ENCODE peak calls at places on chromosome 21, in ten cellular contexts. One of them, this sample, is unnamed.

GRCh38 chr21:44949161-44950015 is 9.6 kb downstream of the SLX9 start:
- DNase-seq in anterior cingulate cortex: peak; percentile 37
- DNase-seq in neural crest cell: peak; percentile 84
- DNase-seq in right lobe of liver: peak; percentile 93
- DNase-seq in SK-N-DZ: peak; percentile 58
- DNase-seq in fibroblast of lung: peak; percentile 67
- DNase-seq in left colon: peak; percentile 95
- DNase-seq in NCI-H510A: no peak
- DNase-seq in T-helper 2 cell: peak; percentile 70
- DNase-seq in NCI-H2081: no peak
- DNase-seq in this sample: no peak

GRCh38 chr21:36141513-36141925 is 6.6 kb downstream of the CBR3 start:
- DNase-seq in anterior cingulate cortex: peak; percentile 41
- DNase-seq in neural crest cell: peak; percentile 69
- DNase-seq in right lobe of liver: peak; percentile 87
- DNase-seq in SK-N-DZ: peak; percentile 82
- DNase-seq in fibroblast of lung: peak; percentile 85
- DNase-seq in left colon: peak; percentile 95
- DNase-seq in NCI-H510A: peak; percentile 98
- DNase-seq in T-helper 2 cell: peak; percentile 87
- DNase-seq in NCI-H2081: peak; percentile 95
- DNase-seq in this sample: peak; percentile 97

GRCh38 chr21:38916214-38916964 is 110.7 kb downstream of the ETS2 start:
- DNase-seq in anterior cingulate cortex: no peak
- DNase-seq in neural crest cell: no peak
- DNase-seq in right lobe of liver: no peak
- DNase-seq in SK-N-DZ: no peak
- DNase-seq in fibroblast of lung: no peak
- DNase-seq in left colon: no peak
- DNase-seq in NCI-H510A: no peak
- DNase-seq in T-helper 2 cell: no peak
- DNase-seq in NCI-H2081: peak; percentile 20
- DNase-seq in this sample: no peak

GRCh38 chr21:25457411-25457810 is 149.9 kb downstream of the MRPL39 start:
- DNase-seq in anterior cingulate cortex: no peak
- DNase-seq in neural crest cell: no peak
- DNase-seq in right lobe of liver: no peak
- DNase-seq in SK-N-DZ: no peak
- DNase-seq in fibroblast of lung: peak; percentile 76
- DNase-seq in left colon: no peak
- DNase-seq in NCI-H510A: no peak
- DNase-seq in T-helper 2 cell: peak; percentile 83
- DNase-seq in NCI-H2081: no peak
- DNase-seq in this sample: no peak

GRCh38 chr21:45894107-45894810 is 87.3 kb upstream of the COL6A1 start:
- DNase-seq in anterior cingulate cortex: no peak
- DNase-seq in neural crest cell: no peak
- DNase-seq in right lobe of liver: peak; percentile 8
- DNase-seq in SK-N-DZ: peak; percentile 65
- DNase-seq in fibroblast of lung: peak; percentile 87
- DNase-seq in left colon: peak; percentile 20
- DNase-seq in NCI-H510A: no peak
- DNase-seq in T-helper 2 cell: no peak
- DNase-seq in NCI-H2081: no peak
- DNase-seq in this sample: no peak

GRCh38 chr21:15141236-15141970 is 76.6 kb upstream of the NRIP1 start:
- DNase-seq in anterior cingulate cortex: no peak
- DNase-seq in neural crest cell: no peak
- DNase-seq in right lobe of liver: peak; percentile 75
- DNase-seq in SK-N-DZ: no peak
- DNase-seq in fibroblast of lung: no peak
- DNase-seq in left colon: peak; percentile 68
- DNase-seq in NCI-H510A: no peak
- DNase-seq in T-helper 2 cell: no peak
- DNase-seq in NCI-H2081: peak; percentile 7
- DNase-seq in this sample: no peak

GRCh38 chr21:25790122-25790951 is 55.6 kb downstream of the GABPA start:
- DNase-seq in anterior cingulate cortex: peak; percentile 11
- DNase-seq in neural crest cell: no peak
- DNase-seq in right lobe of liver: no peak
- DNase-seq in SK-N-DZ: peak; percentile 68
- DNase-seq in fibroblast of lung: peak; percentile 51
- DNase-seq in left colon: no peak
- DNase-seq in NCI-H510A: no peak
- DNase-seq in T-helper 2 cell: peak; percentile 28
- DNase-seq in NCI-H2081: peak; percentile 32
- DNase-seq in this sample: peak; percentile 12

GRCh38 chr21:16570196-16570595 is 840.4 kb downstream of the USP25 start:
- DNase-seq in anterior cingulate cortex: no peak
- DNase-seq in neural crest cell: no peak
- DNase-seq in right lobe of liver: no peak
- DNase-seq in SK-N-DZ: no peak
- DNase-seq in fibroblast of lung: no peak
- DNase-seq in left colon: no peak
- DNase-seq in NCI-H510A: no peak
- DNase-seq in T-helper 2 cell: no peak
- DNase-seq in NCI-H2081: no peak
- DNase-seq in this sample: no peak

GRCh38 chr21:42127164-42128125 is 56.3 kb downstream of the UMODL1 start:
- DNase-seq in anterior cingulate cortex: no peak
- DNase-seq in neural crest cell: no peak
- DNase-seq in right lobe of liver: no peak
- DNase-seq in SK-N-DZ: no peak
- DNase-seq in fibroblast of lung: no peak
- DNase-seq in left colon: no peak
- DNase-seq in NCI-H510A: no peak
- DNase-seq in T-helper 2 cell: no peak
- DNase-seq in NCI-H2081: no peak
- DNase-seq in this sample: no peak

GRCh38 chr21:14259669-14260458 is 43.9 kb downstream of the RBM11 start:
- DNase-seq in anterior cingulate cortex: no peak
- DNase-seq in neural crest cell: no peak
- DNase-seq in right lobe of liver: no peak
- DNase-seq in SK-N-DZ: peak; percentile 61
- DNase-seq in fibroblast of lung: peak; percentile 58
- DNase-seq in left colon: no peak
- DNase-seq in NCI-H510A: no peak
- DNase-seq in T-helper 2 cell: peak; percentile 18
- DNase-seq in NCI-H2081: no peak
- DNase-seq in this sample: peak; percentile 24

GRCh38 chr21:42213082-42213774 is 5.7 kb upstream of the ABCG1 start:
- DNase-seq in anterior cingulate cortex: no peak
- DNase-seq in neural crest cell: no peak
- DNase-seq in right lobe of liver: no peak
- DNase-seq in SK-N-DZ: no peak
- DNase-seq in fibroblast of lung: no peak
- DNase-seq in left colon: peak; percentile 3
- DNase-seq in NCI-H510A: no peak
- DNase-seq in T-helper 2 cell: no peak
- DNase-seq in NCI-H2081: no peak
- DNase-seq in this sample: no peak

GRCh38 chr21:33229776-33230517 is at the start of gene IFNAR2:
- DNase-seq in anterior cingulate cortex: peak; percentile 74
- DNase-seq in neural crest cell: peak; percentile 72
- DNase-seq in right lobe of liver: peak; percentile 89
- DNase-seq in SK-N-DZ: peak; percentile 64
- DNase-seq in fibroblast of lung: peak; percentile 39
- DNase-seq in left colon: peak; percentile 82
- DNase-seq in NCI-H510A: peak; percentile 36
- DNase-seq in T-helper 2 cell: peak; percentile 76
- DNase-seq in NCI-H2081: peak; percentile 24
- DNase-seq in this sample: peak; percentile 54

GRCh38 chr21:44052071-44052829 is 40.1 kb downstream of the TRAPPC10 start:
- DNase-seq in anterior cingulate cortex: no peak
- DNase-seq in neural crest cell: no peak
- DNase-seq in right lobe of liver: no peak
- DNase-seq in SK-N-DZ: no peak
- DNase-seq in fibroblast of lung: no peak
- DNase-seq in left colon: no peak
- DNase-seq in NCI-H510A: no peak
- DNase-seq in T-helper 2 cell: no peak
- DNase-seq in NCI-H2081: no peak
- DNase-seq in this sample: no peak

GRCh38 chr21:45030637-45031218 is 43.7 kb upstream of the ADARB1 start:
- DNase-seq in anterior cingulate cortex: no peak
- DNase-seq in neural crest cell: no peak
- DNase-seq in right lobe of liver: no peak
- DNase-seq in SK-N-DZ: no peak
- DNase-seq in fibroblast of lung: peak; percentile 69
- DNase-seq in left colon: no peak
- DNase-seq in NCI-H510A: no peak
- DNase-seq in T-helper 2 cell: no peak
- DNase-seq in NCI-H2081: no peak
- DNase-seq in this sample: no peak

GRCh38 chr21:17803536-17803935 is 15.6 kb downstream of the C21orf91 start:
- DNase-seq in anterior cingulate cortex: no peak
- DNase-seq in neural crest cell: no peak
- DNase-seq in right lobe of liver: no peak
- DNase-seq in SK-N-DZ: no peak
- DNase-seq in fibroblast of lung: no peak
- DNase-seq in left colon: no peak
- DNase-seq in NCI-H510A: no peak
- DNase-seq in T-helper 2 cell: no peak
- DNase-seq in NCI-H2081: no peak
- DNase-seq in this sample: no peak

GRCh38 chr21:26199471-26199870 is 28.9 kb upstream of the APP start:
- DNase-seq in anterior cingulate cortex: no peak
- DNase-seq in neural crest cell: no peak
- DNase-seq in right lobe of liver: no peak
- DNase-seq in SK-N-DZ: no peak
- DNase-seq in fibroblast of lung: peak; percentile 39
- DNase-seq in left colon: no peak
- DNase-seq in NCI-H510A: no peak
- DNase-seq in T-helper 2 cell: no peak
- DNase-seq in NCI-H2081: no peak
- DNase-seq in this sample: no peak

GRCh38 chr21:39029086-39029772 is 154.0 kb downstream of the PSMG1 start:
- DNase-seq in anterior cingulate cortex: no peak
- DNase-seq in neural crest cell: no peak
- DNase-seq in right lobe of liver: no peak
- DNase-seq in SK-N-DZ: peak; percentile 45
- DNase-seq in fibroblast of lung: peak; percentile 75
- DNase-seq in left colon: no peak
- DNase-seq in NCI-H510A: no peak
- DNase-seq in T-helper 2 cell: no peak
- DNase-seq in NCI-H2081: no peak
- DNase-seq in this sample: no peak

GRCh38 chr21:45558044-45558721 is 15.9 kb upstream of the SLC19A1 start:
- DNase-seq in anterior cingulate cortex: no peak
- DNase-seq in neural crest cell: no peak
- DNase-seq in right lobe of liver: no peak
- DNase-seq in SK-N-DZ: no peak
- DNase-seq in fibroblast of lung: no peak
- DNase-seq in left colon: no peak
- DNase-seq in NCI-H510A: no peak
- DNase-seq in T-helper 2 cell: no peak
- DNase-seq in NCI-H2081: no peak
- DNase-seq in this sample: no peak

GRCh38 chr21:45246535-45247320 is 41.0 kb downstream of the POFUT2 start:
- DNase-seq in anterior cingulate cortex: no peak
- DNase-seq in neural crest cell: no peak
- DNase-seq in right lobe of liver: no peak
- DNase-seq in SK-N-DZ: no peak
- DNase-seq in fibroblast of lung: no peak
- DNase-seq in left colon: no peak
- DNase-seq in NCI-H510A: no peak
- DNase-seq in T-helper 2 cell: no peak
- DNase-seq in NCI-H2081: no peak
- DNase-seq in this sample: no peak

GRCh38 chr21:45259206-45259795 is 28.4 kb downstream of the POFUT2 start:
- DNase-seq in anterior cingulate cortex: no peak
- DNase-seq in neural crest cell: no peak
- DNase-seq in right lobe of liver: no peak
- DNase-seq in SK-N-DZ: no peak
- DNase-seq in fibroblast of lung: no peak
- DNase-seq in left colon: no peak
- DNase-seq in NCI-H510A: no peak
- DNase-seq in T-helper 2 cell: no peak
- DNase-seq in NCI-H2081: no peak
- DNase-seq in this sample: no peak

GRCh38 chr21:46000731-46001641 is 19.4 kb downstream of the COL6A1 start:
- DNase-seq in anterior cingulate cortex: no peak
- DNase-seq in neural crest cell: no peak
- DNase-seq in right lobe of liver: peak; percentile 23
- DNase-seq in SK-N-DZ: no peak
- DNase-seq in fibroblast of lung: no peak
- DNase-seq in left colon: peak; percentile 7
- DNase-seq in NCI-H510A: no peak
- DNase-seq in T-helper 2 cell: no peak
- DNase-seq in NCI-H2081: no peak
- DNase-seq in this sample: no peak

GRCh38 chr21:41962425-41962966 is 8.7 kb upstream of the C2CD2 start:
- DNase-seq in anterior cingulate cortex: no peak
- DNase-seq in neural crest cell: no peak
- DNase-seq in right lobe of liver: no peak
- DNase-seq in SK-N-DZ: no peak
- DNase-seq in fibroblast of lung: no peak
- DNase-seq in left colon: no peak
- DNase-seq in NCI-H510A: no peak
- DNase-seq in T-helper 2 cell: no peak
- DNase-seq in NCI-H2081: no peak
- DNase-seq in this sample: no peak

GRCh38 chr21:28771790-28772501 is 220.7 kb downstream of the LTN1 start:
- DNase-seq in anterior cingulate cortex: no peak
- DNase-seq in neural crest cell: no peak
- DNase-seq in right lobe of liver: no peak
- DNase-seq in SK-N-DZ: no peak
- DNase-seq in fibroblast of lung: peak; percentile 96
- DNase-seq in left colon: no peak
- DNase-seq in NCI-H510A: no peak
- DNase-seq in T-helper 2 cell: no peak
- DNase-seq in NCI-H2081: no peak
- DNase-seq in this sample: no peak

GRCh38 chr21:25359724-25360123 is 247.6 kb downstream of the MRPL39 start:
- DNase-seq in anterior cingulate cortex: no peak
- DNase-seq in neural crest cell: no peak
- DNase-seq in right lobe of liver: no peak
- DNase-seq in SK-N-DZ: no peak
- DNase-seq in fibroblast of lung: peak; percentile 23
- DNase-seq in left colon: no peak
- DNase-seq in NCI-H510A: no peak
- DNase-seq in T-helper 2 cell: no peak
- DNase-seq in NCI-H2081: no peak
- DNase-seq in this sample: no peak

GRCh38 chr21:45372732-45373355 is 32.1 kb upstream of the COL18A1 start:
- DNase-seq in anterior cingulate cortex: no peak
- DNase-seq in neural crest cell: no peak
- DNase-seq in right lobe of liver: no peak
- DNase-seq in SK-N-DZ: no peak
- DNase-seq in fibroblast of lung: no peak
- DNase-seq in left colon: no peak
- DNase-seq in NCI-H510A: no peak
- DNase-seq in T-helper 2 cell: no peak
- DNase-seq in NCI-H2081: no peak
- DNase-seq in this sample: no peak

GRCh38 chr21:25573409-25574206 is 33.7 kb downstream of the MRPL39 start:
- DNase-seq in anterior cingulate cortex: no peak
- DNase-seq in neural crest cell: no peak
- DNase-seq in right lobe of liver: no peak
- DNase-seq in SK-N-DZ: no peak
- DNase-seq in fibroblast of lung: peak; percentile 82
- DNase-seq in left colon: no peak
- DNase-seq in NCI-H510A: no peak
- DNase-seq in T-helper 2 cell: peak; percentile 89
- DNase-seq in NCI-H2081: no peak
- DNase-seq in this sample: no peak

This sample was measured in NCI-H774.